ENCODE peak calls at places on chromosomes 3 and 15, in five cellular contexts. P is kidney epithelial cell, R is BJ, W is brain microvascular endothelial cell, O is left ventricle myocardium inferior. M is an unnamed sample.

GRCh38 chr15:52208306-52208946 is 17.2 kb upstream of the GNB5 start:
- DNase-seq in W (peak), R (no peak), P (no peak), O (peak), M (no peak)

GRCh38 chr3:111733154-111733553 is 125.9 kb upstream of the PHLDB2 start:
- DNase-seq in O (no peak), R (no peak), P (no peak), W (no peak), M (no peak)

GRCh38 chr3:154243353-154243752 is 80.9 kb downstream of the DHX36 start:
- DNase-seq in P (no peak), R (no peak), W (peak), O (no peak), M (no peak)

GRCh38 chr3:37295925-37296324 is 121.5 kb upstream of the LRRFIP2 start:
- DNase-seq in P (no peak), W (peak), O (no peak), R (no peak), M (no peak)

GRCh38 chr3:122668930-122669730 is 11.5 kb upstream of the PARP14 start:
- DNase-seq in W (peak), R (no peak), P (peak), O (no peak), M (peak)

GRCh38 chr15:68389936-68390790 is 41.8 kb downstream of the ITGA11 start:
- DNase-seq in P (no peak), R (no peak), W (peak), O (no peak), M (peak)

GRCh38 chr3:196639517-196640500 is at the start of gene NRROS:
- DNase-seq in W (peak), R (no peak), O (peak), P (no peak), M (no peak)

GRCh38 chr15:40338921-40339620 is 1.7 kb downstream of the CCDC9B start:
- DNase-seq in O (peak), W (peak), P (peak), R (peak), M (peak)

GRCh38 chr3:101325393-101326134 is 5.2 kb upstream of the IMPG2 start:
- DNase-seq in R (no peak), O (no peak), P (no peak), W (no peak), M (no peak)

GRCh38 chr3:104069114-104069513 is 1297.6 kb upstream of the ALCAM start:
- DNase-seq in R (no peak), P (peak), W (peak), O (no peak), M (no peak)

GRCh38 chr15:37528432-37528831 is 406.0 kb upstream of the TMCO5A start:
- DNase-seq in O (no peak), P (no peak), W (no peak), R (no peak), M (no peak)

GRCh38 chr3:36695769-36696137 is 68.6 kb downstream of the DCLK3 start:
- DNase-seq in W (peak), O (no peak), P (no peak), R (peak), M (peak)

GRCh38 chr3:169218314-169218983 is 445.1 kb downstream of the MECOM start:
- DNase-seq in P (no peak), R (no peak), O (peak), W (peak), M (no peak)

GRCh38 chr15:63327648-63328421 is 50.4 kb downstream of the APH1B start:
- DNase-seq in W (no peak), O (no peak), R (no peak), P (no peak), M (no peak)

GRCh38 chr15:101497484-101498034 is 8.1 kb upstream of the PCSK6 start:
- DNase-seq in R (no peak), W (no peak), P (no peak), O (no peak), M (no peak)

GRCh38 chr15:60444289-60444912 is 34.5 kb downstream of the ICE2 start:
- DNase-seq in W (peak), R (no peak), O (no peak), P (no peak), M (no peak)

GRCh38 chr15:68367226-68367625 is 64.7 kb downstream of the ITGA11 start:
- DNase-seq in O (no peak), W (no peak), P (no peak), R (no peak), M (no peak)

GRCh38 chr15:98734472-98735284 is 86.3 kb downstream of the IGF1R start:
- DNase-seq in P (peak), W (no peak), R (no peak), O (no peak), M (no peak)

GRCh38 chr3:13347390-13347966 is 72.6 kb downstream of the NUP210 start:
- DNase-seq in P (no peak), O (no peak), R (no peak), W (peak), M (no peak)

GRCh38 chr3:49872801-49873281 is 3.1 kb upstream of the CAMKV start:
- DNase-seq in W (no peak), P (no peak), R (no peak), O (no peak), M (no peak)

GRCh38 chr3:13122101-13123055 is 49.1 kb upstream of the IQSEC1 start:
- DNase-seq in R (no peak), P (no peak), O (no peak), W (no peak), M (no peak)

GRCh38 chr3:48938689-48939088 is 20.0 kb downstream of the ARIH2 start:
- DNase-seq in R (no peak), W (no peak), P (no peak), O (no peak), M (no peak)

GRCh38 chr15:45126535-45127158 is 3.0 kb downstream of the DUOXA1 start:
- DNase-seq in P (no peak), R (no peak), O (no peak), W (peak), M (no peak)

GRCh38 chr15:101317473-101317872 is 22.4 kb upstream of the SNRPA1 start:
- DNase-seq in P (no peak), O (no peak), W (no peak), R (no peak), M (no peak)

GRCh38 chr3:143881102-143881501 is 32.8 kb upstream of the SLC9A9 start:
- DNase-seq in W (peak), P (no peak), R (no peak), O (no peak), M (no peak)

GRCh38 chr3:146195030-146195429 is 34.0 kb upstream of the PLOD2 start:
- DNase-seq in O (no peak), R (no peak), P (no peak), W (no peak), M (no peak)

GRCh38 chr3:67034371-67034770 is 36.3 kb downstream of the KBTBD8 start:
- DNase-seq in O (no peak), W (no peak), P (no peak), R (peak), M (no peak)

GRCh38 chr3:67031986-67032385 is 33.9 kb downstream of the KBTBD8 start:
- DNase-seq in O (no peak), W (no peak), R (no peak), P (no peak), M (no peak)

GRCh38 chr3:67033091-67033490 is 35.0 kb downstream of the KBTBD8 start:
- DNase-seq in O (no peak), R (no peak), W (no peak), P (no peak), M (no peak)

GRCh38 chr3:67037615-67038014 is 39.5 kb downstream of the KBTBD8 start:
- DNase-seq in R (no peak), P (no peak), W (no peak), O (no peak), M (no peak)
- TF ChIP-seq CTCF in R (no peak), P (no peak), W (no peak), O (peak), M (no peak)

GRCh38 chr3:62003833-62004232 is 369.5 kb downstream of the FEZF2 start:
- DNase-seq in W (no peak), R (no peak), P (no peak), O (no peak), M (no peak)
- H3K4me3 ChIP-seq in W (no peak), R (no peak), P (no peak), O (no peak), M (no peak)

DNA sequence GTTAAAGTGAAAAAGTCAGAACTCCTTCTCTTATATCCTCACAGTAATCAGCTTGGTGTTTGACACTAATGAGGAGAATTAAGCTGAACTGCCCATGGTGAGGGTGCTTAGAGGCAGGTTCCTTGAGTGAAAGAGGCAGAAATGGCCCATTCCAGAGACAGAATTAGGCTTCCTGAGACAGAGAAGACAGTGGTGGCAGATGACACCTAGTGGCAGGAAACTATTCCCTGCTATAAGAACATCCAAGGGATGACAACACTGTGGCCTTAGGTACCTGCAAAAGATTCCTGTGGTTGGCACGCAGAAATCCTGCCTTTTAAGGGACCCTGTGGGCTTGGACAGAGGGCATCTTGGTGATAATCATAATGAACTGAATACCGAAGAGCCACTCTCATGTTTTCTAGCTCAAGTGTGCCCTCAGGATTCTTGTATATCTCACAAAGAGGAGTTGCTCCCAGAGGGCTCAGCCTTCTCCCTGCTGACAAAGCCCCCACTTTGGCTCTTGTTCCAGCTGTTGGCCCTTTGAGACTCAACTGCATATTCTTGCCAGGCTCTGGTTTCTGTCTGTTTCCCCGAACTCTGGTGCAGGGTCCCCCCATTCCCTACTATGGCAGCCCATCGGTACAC is 56.0 kb downstream of the KBTBD12 start:
- DNase-seq in W (peak), O (no peak), P (peak), R (no peak), M (no peak)
- TF ChIP-seq CTCF in W (peak), O (peak), P (peak), R (peak), M (peak)

DNA sequence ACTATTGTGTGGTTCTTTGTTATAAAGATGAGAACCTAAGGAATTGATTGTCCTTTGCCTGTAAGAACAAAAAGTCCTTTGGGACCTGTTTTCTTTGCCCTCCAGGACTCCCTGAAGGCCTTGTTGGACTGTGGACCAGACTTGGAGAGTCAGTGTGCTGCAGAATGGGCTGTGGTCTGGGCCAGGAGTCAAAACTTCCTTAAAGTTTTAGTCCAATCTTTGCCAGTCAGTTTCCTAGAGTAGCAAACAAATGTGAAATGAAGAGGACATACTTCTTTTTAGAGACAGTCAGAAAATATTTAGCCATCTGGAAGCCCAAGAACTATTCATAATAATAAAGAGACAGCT is 45.4 kb downstream of the PDE8A start:
- DNase-seq in W (no peak), P (no peak), R (no peak), O (no peak), M (no peak)
- H3K4me3 ChIP-seq in W (no peak), P (no peak), R (no peak), O (no peak), M (no peak)